ENCODE peak calls at places on chromosomes 12 and 14, in six cellular contexts. T is HEK293T; I is ureter; A is activated T-cell treated with anti-CD3 and anti-CD28 coated beads, Interleukin-2, amount 50 U/mL, for 72 hours; V is ACHN; R is T-helper 17 cell. Y is an unnamed sample.

GRCh38 chr12:630656-631632 is 32.3 kb downstream of the NINJ2 start:
- DNase-seq in I (peak), R (no peak), A (peak), T (no peak), V (no peak), Y (no peak)

GRCh38 chr12:52526511-52526951 is 6.3 kb upstream of the KRT5 start:
- DNase-seq in V (no peak), R (no peak), T (no peak), A (no peak), I (peak), Y (no peak)

GRCh38 chr12:123056053-123056452 is 75.6 kb downstream of the ARL6IP4 start:
- DNase-seq in R (no peak), V (peak), A (no peak), I (no peak), T (no peak), Y (peak)

GRCh38 chr12:13000935-13001724 is 1.1 kb upstream of the HEBP1 start:
- DNase-seq in T (peak), I (no peak), A (peak), V (peak), R (peak), Y (no peak)

GRCh38 chr12:18895946-18896345 is 158.0 kb downstream of the CAPZA3 start:
- DNase-seq in V (no peak), A (no peak), R (no peak), I (no peak), T (no peak), Y (no peak)

GRCh38 chr12:1226951-1227350 is 235.9 kb downstream of the ERC1 start:
- DNase-seq in T (no peak), I (no peak), A (no peak), R (no peak), V (no peak), Y (no peak)

GRCh38 chr12:77120695-77121094 is 55.3 kb upstream of the E2F7 start:
- DNase-seq in V (peak), I (no peak), R (no peak), T (no peak), A (no peak), Y (peak)

GRCh38 chr12:89236237-89236636 is 116.1 kb downstream of the DUSP6 start:
- DNase-seq in V (no peak), A (no peak), I (no peak), R (no peak), T (no peak), Y (no peak)

GRCh38 chr14:56686416-56686815 is 106.8 kb downstream of the TMEM260 start:
- DNase-seq in I (no peak), A (no peak), T (no peak), V (no peak), R (no peak), Y (no peak)

GRCh38 chr14:69133206-69134125 is 19.5 kb downstream of the DCAF5 start:
- DNase-seq in A (peak), V (peak), T (peak), I (no peak), R (no peak), Y (peak)

GRCh38 chr12:14514154-14514842 is 53.4 kb downstream of the PLBD1 start:
- DNase-seq in A (no peak), I (peak), R (no peak), T (peak), V (peak), Y (no peak)

GRCh38 chr14:22370084-22370847 is 218.8 kb downstream of the DAD1 start:
- DNase-seq in I (no peak), R (no peak), A (no peak), V (peak), T (no peak), Y (peak)

GRCh38 chr14:67332468-67332867 is 27.1 kb downstream of the ATP6V1D start:
- DNase-seq in I (no peak), T (no peak), V (no peak), R (no peak), A (no peak), Y (no peak)

GRCh38 chr12:93918262-93918661 is 230.1 kb upstream of the PLXNC1 start:
- DNase-seq in R (no peak), I (no peak), T (no peak), V (no peak), A (no peak), Y (no peak)

GRCh38 chr14:36905272-36906046 is 243.8 kb downstream of the PAX9 start:
- DNase-seq in I (no peak), R (no peak), T (peak), A (no peak), V (no peak), Y (no peak)

GRCh38 chr14:65156568-65157366 is 54.5 kb upstream of the MAX start:
- DNase-seq in R (no peak), V (no peak), I (no peak), A (no peak), T (no peak), Y (no peak)

GRCh38 chr12:47750916-47751470 is 7.7 kb downstream of the RAPGEF3 start:
- DNase-seq in V (no peak), I (no peak), R (no peak), A (no peak), T (no peak), Y (no peak)

GRCh38 chr12:51351913-51352532 is 5.5 kb upstream of the CELA1 start:
- DNase-seq in A (peak), R (peak), V (peak), T (peak), I (no peak), Y (peak)

Y was measured in RCC 7860.